ENCODE peak calls at places on chromosomes 3 and 15, in ten cellular contexts. V is CD8-positive, alpha-beta memory T cell; C is SJCRH30; F is fibroblast of lung; A is CD8-positive, alpha-beta T cell; R is OCI-LY7; U is breast epithelium; X is neural progenitor cell; B is left lung; Z is endodermal cell. Q is an unnamed sample. For H3K9me3, the result is how much of the 10 kb centered on the place peaks cover.

GRCh38 chr3:161420746-161421145 is 49.4 kb upstream of the SPTSSB start:
- DNase-seq in U (no peak), R (no peak), F (peak), C (no peak), A (no peak), Z (peak), X (peak), V (no peak), B (no peak), Q (no peak)

GRCh38 chr3:151305778-151306157 is 10.9 kb downstream of the GPR87 start:
- DNase-seq in V (no peak), A (no peak), Z (no peak), U (no peak), F (no peak), R (no peak), X (no peak), C (no peak), B (no peak), Q (no peak)

GRCh38 chr3:163708428-163708827 is 1369.9 kb downstream of the SI start:
- DNase-seq in A (no peak), B (no peak), C (no peak), F (no peak), Z (no peak), X (no peak), V (no peak), R (no peak), U (no peak), Q (no peak)

GRCh38 chr3:185939721-185940120 is 1.9 kb upstream of the TRA2B start:
- DNase-seq in U (no peak), Z (no peak), X (no peak), V (no peak), C (no peak), A (no peak), F (no peak), B (no peak), R (no peak), Q (no peak)

GRCh38 chr3:52144034-52144795 is 10.0 kb downstream of the POC1A start:
- DNase-seq in B (peak), U (peak), R (peak), A (peak), Z (peak), V (peak), X (peak), C (peak), F (peak), Q (peak)

GRCh38 chr3:13542142-13542541 is 6.8 kb upstream of the FBLN2 start:
- DNase-seq in C (no peak), F (no peak), V (no peak), B (no peak), X (no peak), U (no peak), A (no peak), Z (no peak), R (no peak), Q (no peak)

GRCh38 chr15:38671675-38672141 is 107.1 kb upstream of the RASGRP1 start:
- DNase-seq in Z (no peak), B (no peak), U (no peak), F (no peak), R (peak), A (peak), C (no peak), X (no peak), V (peak), Q (peak)

GRCh38 chr3:162354343-162354742 is 857.7 kb downstream of the OTOL1 start:
- DNase-seq in A (no peak), V (no peak), X (no peak), U (no peak), C (no peak), B (no peak), R (no peak), Z (no peak), F (peak), Q (no peak)

GRCh38 chr3:141960731-141961130 is 84.3 kb downstream of the ATP1B3 start:
- DNase-seq in C (peak), X (peak), A (no peak), F (peak), B (no peak), R (no peak), V (no peak), U (no peak), Z (no peak), Q (no peak)

GRCh38 chr15:81362790-81363189 is 11.2 kb downstream of the TMC3 start:
- DNase-seq in X (no peak), A (no peak), Z (no peak), U (no peak), B (no peak), F (no peak), V (no peak), C (no peak), R (no peak), Q (no peak)

GRCh38 chr15:45642203-45642932 is 7.5 kb downstream of the SQOR start:
- DNase-seq in U (no peak), B (no peak), R (no peak), X (no peak), C (no peak), V (no peak), A (no peak), Z (no peak), F (peak), Q (no peak)

GRCh38 chr3:133445111-133445510 is 45.3 kb downstream of the BFSP2 start:
- DNase-seq in R (peak), U (no peak), Z (no peak), A (no peak), V (no peak), C (no peak), X (no peak), F (no peak), B (no peak), Q (no peak)

GRCh38 chr15:85443593-85444328 is 63.4 kb downstream of the AKAP13 start:
- DNase-seq in V (peak), Z (peak), B (no peak), R (peak), A (no peak), U (no peak), C (no peak), F (peak), X (peak), Q (no peak)

GRCh38 chr3:160448845-160449659 is 534 bp downstream of the TRIM59 start:
- DNase-seq in F (peak), X (peak), B (peak), V (no peak), A (no peak), Z (no peak), U (no peak), C (peak), R (peak), Q (no peak)

GRCh38 chr15:42994546-42994945 is 74.0 kb upstream of the TTBK2 start:
- DNase-seq in B (no peak), V (no peak), U (no peak), Z (no peak), A (no peak), F (peak), R (no peak), C (no peak), X (no peak), Q (no peak)

GRCh38 chr3:128971421-128971820 is 22.5 kb downstream of the CFAP92 start:
- DNase-seq in Z (no peak), V (no peak), R (no peak), A (no peak), U (no peak), C (no peak), X (no peak), B (no peak), F (peak), Q (no peak)

GRCh38 chr3:23778451-23778850 is 27.3 kb upstream of the UBE2E1 start:
- DNase-seq in U (no peak), R (no peak), V (no peak), B (no peak), X (no peak), F (peak), C (no peak), A (no peak), Z (peak), Q (no peak)

GRCh38 chr3:195352895-195353488 is 82.0 kb upstream of the XXYLT1 start:
- DNase-seq in B (no peak), V (no peak), F (peak), X (no peak), U (no peak), C (peak), R (no peak), A (no peak), Z (no peak), Q (no peak)

GRCh38 chr3:134327594-134327975 is 46.7 kb downstream of the AMOTL2 start:
- DNase-seq in B (no peak), X (no peak), R (no peak), V (no peak), Z (peak), C (no peak), F (peak), U (no peak), A (no peak), Q (no peak)

GRCh38 chr3:22617372-22617771 is 585.8 kb upstream of the UBE2E2 start:
- DNase-seq in R (no peak), A (no peak), X (no peak), B (no peak), F (no peak), C (no peak), Z (no peak), V (no peak), U (no peak), Q (no peak)

GRCh38 chr3:42191443-42191747 is 74.6 kb downstream of the CCK start:
- DNase-seq in R (peak), Z (no peak), F (no peak), B (no peak), A (no peak), V (no peak), U (no peak), X (no peak), C (no peak), Q (no peak)

GRCh38 chr3:125032100-125032643 is 23.6 kb downstream of the HEG1 start:
- DNase-seq in X (no peak), Z (peak), U (no peak), R (no peak), V (no peak), A (no peak), B (no peak), C (peak), F (no peak), Q (no peak)

GRCh38 chr3:159787191-159787590 is 201.4 kb upstream of the IL12A start:
- DNase-seq in Z (no peak), B (no peak), U (no peak), A (no peak), F (peak), C (peak), V (no peak), X (no peak), R (no peak), Q (no peak)

GRCh38 chr3:76873509-76874242 is 166.2 kb upstream of the ROBO2 start:
- DNase-seq in F (no peak), Z (no peak), C (no peak), U (no peak), R (no peak), B (no peak), A (no peak), X (no peak), V (no peak), Q (no peak)

GRCh38 chr15:67107014-67107812 is 41.8 kb downstream of the SMAD3 start:
- DNase-seq in R (no peak), A (no peak), V (no peak), X (no peak), F (peak), U (peak), Z (no peak), B (no peak), C (peak), Q (no peak)

GRCh38 chr3:72763751-72764440 is 84.3 kb downstream of the SHQ1 start:
- DNase-seq in U (no peak), V (no peak), R (no peak), C (no peak), X (no peak), Z (no peak), F (peak), A (no peak), B (no peak), Q (no peak)

GRCh38 chr3:23508464-23508863 is 297.3 kb upstream of the UBE2E1 start:
- DNase-seq in R (no peak), A (no peak), F (no peak), V (no peak), B (no peak), U (no peak), X (no peak), C (no peak), Z (no peak), Q (no peak)

GRCh38 chr3:66261318-66261717 is 40.5 kb downstream of the SLC25A26 start:
- DNase-seq in Z (no peak), B (no peak), R (no peak), F (peak), C (no peak), A (no peak), U (no peak), X (no peak), V (no peak), Q (no peak)

GRCh38 chr3:58564456-58565160 is 12.6 kb downstream of the FAM107A start:
- DNase-seq in X (no peak), Z (peak), R (no peak), V (no peak), A (no peak), F (peak), C (no peak), B (no peak), U (no peak), Q (no peak)

DNA sequence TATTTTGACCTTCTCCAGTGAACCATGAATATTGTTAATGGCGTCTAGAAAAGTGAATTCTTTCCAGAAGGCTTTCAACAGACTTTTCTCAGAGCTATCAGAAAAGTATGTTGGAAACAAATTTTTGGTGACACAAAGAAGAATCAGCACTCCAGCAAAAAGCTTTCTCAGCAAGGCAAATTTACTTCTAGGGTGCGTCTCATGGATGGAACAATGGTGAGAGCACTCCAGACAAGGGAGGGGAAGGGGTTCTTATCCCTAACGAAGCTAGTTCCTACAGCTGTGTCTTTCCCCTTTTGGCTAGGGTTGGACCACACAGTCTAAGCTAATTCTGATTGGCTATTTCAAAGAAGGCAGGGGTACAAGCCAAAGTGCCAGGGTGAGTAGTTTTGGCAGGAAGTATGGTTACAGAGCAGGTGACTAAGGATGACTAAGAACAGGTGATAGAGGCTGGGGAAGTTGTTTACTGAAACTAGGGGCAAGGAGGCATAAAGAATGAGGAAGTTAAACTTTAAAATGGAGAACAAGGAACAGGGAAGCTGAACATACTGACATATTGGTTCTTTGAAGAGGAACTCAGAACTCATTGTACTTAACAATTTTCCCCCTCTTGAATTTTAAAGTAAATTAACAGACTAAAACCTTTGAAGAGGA is 959.8 kb downstream of the NAALADL2 start:
- DNase-seq in U (no peak), Z (no peak), R (peak), B (no peak), F (peak), A (no peak), V (no peak), C (no peak), X (no peak), Q (no peak)
- H3K9me3 ChIP-seq in U (under half), Z (half or more), R (under half), B (half or more), F (under half), A (under half), V (under half), C (under half), X (under half), Q (under half)

GRCh38 chr15:46857103-46857502 is 860.2 kb upstream of the SEMA6D start:
- DNase-seq in F (no peak), C (no peak), A (no peak), R (no peak), U (no peak), Z (no peak), V (no peak), X (no peak), B (no peak), Q (no peak)
- H3K9me3 ChIP-seq in F (under half), C (under half), A (under half), R (under half), U (under half), Z (under half), V (under half), X (under half), B (under half), Q (under half)

GRCh38 chr3:5542472-5542871 is 355.0 kb downstream of the EDEM1 start:
- DNase-seq in B (no peak), U (no peak), A (no peak), C (no peak), V (no peak), F (no peak), X (no peak), R (no peak), Z (no peak), Q (no peak)

GRCh38 chr3:5540532-5540931 is 353.0 kb downstream of the EDEM1 start:
- DNase-seq in R (no peak), F (no peak), B (no peak), V (no peak), A (no peak), Z (no peak), U (no peak), X (no peak), C (no peak), Q (no peak)

GRCh38 chr3:5543047-5543446 is 355.5 kb downstream of the EDEM1 start:
- DNase-seq in B (no peak), V (no peak), A (no peak), F (no peak), X (no peak), R (no peak), U (no peak), C (no peak), Z (no peak), Q (no peak)

GRCh38 chr3:5545719-5546118 is 358.2 kb downstream of the EDEM1 start:
- DNase-seq in X (no peak), R (no peak), B (no peak), V (no peak), U (no peak), C (no peak), F (no peak), Z (no peak), A (no peak), Q (no peak)
- H3K9me3 ChIP-seq in X (under half), R (under half), B (under half), V (under half), U (under half), C (under half), F (under half), Z (under half), A (under half), Q (under half)

GRCh38 chr3:37872413-37873160 is 10.9 kb downstream of the CTDSPL start:
- DNase-seq in V (no peak), B (no peak), F (no peak), C (no peak), Z (no peak), R (no peak), A (no peak), X (no peak), U (no peak), Q (no peak)
- H3K9me3 ChIP-seq in V (under half), B (under half), F (under half), C (under half), Z (under half), R (under half), A (under half), X (under half), U (under half), Q (under half)

GRCh38 chr3:26825454-26825853 is 202.9 kb downstream of the LRRC3B start:
- DNase-seq in R (no peak), C (no peak), X (no peak), U (no peak), V (no peak), B (peak), F (no peak), Z (no peak), A (no peak), Q (no peak)
- H3K9me3 ChIP-seq in R (under half), C (under half), X (under half), U (under half), V (under half), B (half or more), F (under half), Z (under half), A (under half), Q (under half)

GRCh38 chr3:44659015-44659414 is 10.5 kb downstream of the ZNF35 start:
- DNase-seq in X (no peak), A (no peak), F (no peak), B (no peak), C (no peak), V (no peak), R (no peak), Z (no peak), U (no peak), Q (no peak)
- H3K9me3 ChIP-seq in X (under half), A (under half), F (under half), B (under half), C (under half), V (under half), R (under half), Z (under half), U (under half), Q (under half)

DNA sequence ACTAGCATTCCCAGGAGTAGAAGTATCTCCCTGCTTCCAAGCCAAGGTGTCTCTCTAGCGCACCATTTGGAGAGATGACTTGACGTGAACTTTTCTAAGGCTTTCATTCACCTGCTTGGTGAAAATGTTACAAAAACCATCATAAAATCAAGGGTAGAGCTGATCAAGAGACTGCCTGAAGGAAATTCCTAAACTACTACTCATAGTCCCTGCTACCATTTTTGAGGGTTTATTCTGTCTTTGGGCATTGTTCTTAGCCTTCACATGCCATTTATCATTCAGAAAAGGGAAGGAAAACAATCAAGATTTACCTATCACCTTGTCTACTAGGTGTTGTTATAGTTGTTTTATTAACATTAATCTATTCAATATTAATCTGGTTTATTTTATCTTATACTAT is 525.8 kb downstream of the NTRK3 start:
- DNase-seq in C (no peak), U (no peak), B (no peak), R (no peak), V (no peak), A (no peak), X (no peak), F (no peak), Z (no peak), Q (no peak)
- H3K9me3 ChIP-seq in C (under half), U (under half), B (under half), R (under half), V (under half), A (under half), X (under half), F (under half), Z (under half), Q (under half)

GRCh38 chr3:145698749-145699148 is 462.2 kb downstream of the PLOD2 start:
- DNase-seq in Z (no peak), V (no peak), R (peak), U (no peak), F (no peak), X (no peak), B (no peak), A (no peak), C (no peak), Q (no peak)
- H3K9me3 ChIP-seq in Z (under half), V (under half), R (under half), U (under half), F (under half), X (under half), B (under half), A (under half), C (under half), Q (under half)

DNA sequence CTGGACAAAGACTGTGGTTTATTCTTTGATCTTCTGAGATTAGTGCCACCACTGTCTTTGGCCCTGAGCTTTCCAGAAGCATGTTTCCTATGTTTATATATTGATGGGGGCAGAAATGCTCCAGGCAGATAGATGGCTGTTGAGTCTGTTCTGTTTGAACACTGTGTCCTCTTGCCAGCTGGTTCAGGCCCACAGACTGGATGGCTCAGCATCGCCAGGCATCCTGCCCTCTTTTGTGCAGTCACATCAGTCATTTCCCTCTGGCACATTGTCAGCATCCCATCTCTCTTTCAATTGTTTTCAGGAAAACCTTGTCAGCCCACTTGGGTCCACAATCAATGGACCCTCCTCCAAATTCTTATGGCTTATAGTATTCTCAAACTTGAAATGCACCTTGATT is 141.2 kb downstream of the NEK11 start:
- DNase-seq in U (no peak), X (no peak), V (no peak), B (no peak), C (no peak), F (no peak), A (no peak), R (no peak), Z (no peak), Q (no peak)
- H3K9me3 ChIP-seq in U (under half), X (under half), V (under half), B (under half), C (under half), F (under half), A (under half), R (under half), Z (under half), Q (under half)